ENCODE peak calls at places on chromosomes 3 and 15, in four cellular contexts. X, H, Z and F are unnamed samples.

GRCh38 chr3:62093025-62093424 is 280.3 kb downstream of the FEZF2 start:
- DNase-seq in X (no peak), Z (no peak), H (no peak), F (no peak)

GRCh38 chr3:178795349-178795748 is 259.1 kb downstream of the KCNMB2 start:
- DNase-seq in Z (no peak), H (no peak), X (no peak), F (no peak)

GRCh38 chr3:27533718-27534578 is 49.8 kb upstream of the SLC4A7 start:
- DNase-seq in Z (peak; percentile 66), X (peak; percentile 88), H (no peak), F (peak; percentile 97)

GRCh38 chr3:129226374-129226773 is 23.0 kb upstream of the COPG1 start:
- DNase-seq in Z (no peak), H (peak; percentile 51), X (no peak), F (peak; percentile 57)

GRCh38 chr3:156648086-156648485 is 26.3 kb upstream of the TIPARP start:
- DNase-seq in X (no peak), Z (no peak), H (no peak), F (no peak)

GRCh38 chr3:72008226-72008996 is 223.5 kb upstream of the PROK2 start:
- DNase-seq in X (no peak), Z (no peak), H (no peak), F (no peak)

GRCh38 chr3:194054941-194055340 is 81.0 kb upstream of the HES1 start:
- DNase-seq in X (no peak), H (no peak), Z (no peak), F (no peak)

GRCh38 chr3:127042634-127043033 is 59.7 kb downstream of the PLXNA1 start:
- DNase-seq in Z (no peak), H (no peak), X (no peak), F (no peak)

GRCh38 chr3:50639055-50639494 is 22.1 kb downstream of the MAPKAPK3 start:
- DNase-seq in H (no peak), X (no peak), Z (no peak), F (no peak)

DNA sequence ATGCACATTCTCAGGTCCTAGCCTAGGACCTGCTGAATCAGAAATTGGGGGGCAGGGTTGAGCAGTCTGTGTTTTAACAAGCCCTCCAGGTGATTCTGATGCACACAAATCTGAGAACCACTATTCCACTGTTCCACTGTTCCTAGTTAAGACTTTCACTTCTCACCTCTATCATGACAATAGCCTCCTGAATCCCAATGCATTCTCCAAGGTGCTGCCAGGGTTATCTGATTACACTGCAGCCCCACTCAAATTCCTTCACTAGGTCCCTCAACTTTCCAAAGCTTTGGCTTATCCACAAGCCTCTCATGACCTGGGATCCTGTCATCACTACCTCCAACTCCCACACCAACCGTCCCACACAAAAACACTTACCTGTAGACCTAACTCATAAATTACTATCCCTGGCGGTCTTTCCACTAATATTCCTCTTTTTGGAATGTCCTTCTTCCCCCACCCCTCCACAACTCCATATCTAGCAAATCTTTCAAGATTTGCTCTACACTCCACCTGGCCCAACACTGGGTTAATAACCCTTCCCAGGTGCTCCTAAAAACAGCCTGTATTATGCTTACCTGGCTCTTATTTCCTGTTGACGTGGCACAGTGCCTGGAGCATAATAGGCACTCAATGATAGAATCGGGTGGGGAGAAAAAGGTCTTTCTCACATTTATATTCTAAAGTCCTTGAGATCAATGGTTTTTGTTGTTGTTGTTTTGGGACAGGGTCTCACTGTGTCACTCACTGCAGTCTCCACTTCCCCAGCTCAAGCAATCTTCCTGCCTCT is 27.2 kb downstream of the TBL1XR1 start:
- DNase-seq in Z (no peak), H (no peak), X (no peak), F (no peak)
- TF ChIP-seq FOSL1 in Z (no peak), H (no peak), X (no peak), F (no peak)

GRCh38 chr3:109926376-109926775 is 589.0 kb upstream of the DPPA4 start:
- DNase-seq in X (no peak), Z (no peak), H (no peak), F (no peak)
- TF ChIP-seq RAD21 in X (no peak), Z (no peak), H (no peak), F (no peak)

GRCh38 chr15:98347866-98348265 is 300.5 kb upstream of the IGF1R start:
- DNase-seq in H (no peak), X (no peak), Z (no peak), F (no peak)

GRCh38 chr15:98342911-98343310 is 305.4 kb upstream of the IGF1R start:
- DNase-seq in X (no peak), Z (no peak), H (no peak), F (no peak)

GRCh38 chr15:98344591-98344990 is 303.7 kb upstream of the IGF1R start:
- DNase-seq in Z (no peak), H (no peak), X (no peak), F (no peak)

DNA sequence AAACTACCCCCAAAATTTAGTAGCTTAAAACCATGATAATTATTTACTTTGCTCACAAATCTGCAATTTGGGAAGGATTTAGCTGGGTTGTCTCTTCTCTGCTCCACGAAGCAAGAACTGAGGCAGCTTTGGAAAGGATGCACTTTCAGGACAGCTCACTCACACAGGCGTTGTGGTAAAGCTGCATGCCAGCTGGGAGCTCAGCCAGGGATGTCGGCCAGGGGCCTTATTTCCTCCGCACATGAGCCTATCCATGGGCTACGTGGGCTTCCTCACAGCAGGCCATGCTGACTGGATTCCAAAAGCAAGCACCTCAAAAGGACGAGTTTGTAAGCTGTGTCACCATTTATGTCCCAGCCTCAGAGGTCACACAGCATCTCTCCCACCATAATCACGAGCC is 301.3 kb upstream of the IGF1R start:
- DNase-seq in Z (no peak), H (no peak), X (no peak), F (no peak)
- TF ChIP-seq FOSL1 in Z (no peak), H (no peak), X (no peak), F (no peak)

DNA sequence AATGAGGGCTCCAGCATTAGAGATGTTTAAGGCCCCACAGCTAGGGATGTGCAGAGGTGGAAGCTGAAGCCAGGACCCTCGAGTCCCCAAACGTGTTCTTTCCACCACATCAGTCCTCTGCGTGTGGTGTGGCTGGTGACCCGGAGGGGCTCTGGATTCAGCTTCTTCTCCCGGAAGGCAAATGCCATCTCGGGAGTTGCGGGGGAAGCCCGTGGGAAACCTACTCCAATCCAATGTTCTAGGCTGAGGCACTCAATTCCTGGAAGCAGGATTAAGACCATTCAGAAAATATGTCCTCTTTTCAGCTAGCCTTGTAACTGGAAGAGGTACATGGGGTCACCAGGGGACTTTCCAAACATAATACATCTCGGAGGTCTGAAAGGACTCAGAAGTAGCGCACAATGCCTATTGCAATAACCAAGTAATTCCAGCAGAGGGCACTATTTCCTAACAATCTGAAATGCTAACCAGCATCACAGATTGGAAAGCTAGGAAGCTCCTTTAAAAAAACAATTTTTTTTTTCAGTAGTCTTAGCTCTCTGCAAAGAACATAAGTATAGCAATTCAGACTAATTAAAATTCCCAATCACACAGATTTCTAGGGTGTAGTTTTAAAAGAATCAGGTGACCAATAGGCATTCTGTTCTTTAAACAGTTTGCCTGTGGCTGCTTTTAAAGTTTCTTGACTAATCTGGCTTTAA is 36.2 kb downstream of the BNC1 start:
- DNase-seq in X (peak; percentile 55), Z (peak; percentile 54), H (peak; percentile 56), F (peak; percentile 67)
- TF ChIP-seq RAD21 in X (peak; percentile 55), Z (peak; percentile 96), H (peak; percentile 94), F (peak; percentile 94)

GRCh38 chr15:58425185-58425584 is 6.6 kb upstream of the LIPC start:
- DNase-seq in X (no peak), H (no peak), Z (no peak), F (no peak)
- TF ChIP-seq FOSL1 in X (no peak), H (no peak), Z (no peak), F (no peak)

GRCh38 chr15:28125673-28126651 is 26.8 kb upstream of the OCA2 start:
- DNase-seq in X (peak; percentile 37), H (peak; percentile 48), Z (no peak), F (peak; percentile 33)
- TF ChIP-seq RAD21 in X (no peak), H (peak; percentile 60), Z (peak; percentile 27), F (peak; percentile 43)